ENCODE peak calls at places on chromosomes 5 and 9, in four cellular contexts. T is GM12878, D is A549, L is lower leg skin. K is an unnamed sample.

GRCh38 chr9:74096420-74096819 is 400.7 kb upstream of the RORB start:
- DNase-seq in T (no peak), L (no peak), D (no peak), K (no peak)

GRCh38 chr9:34590376-34591090 is 1.0 kb upstream of the CNTFR start:
- DNase-seq in L (peak), D (no peak), T (no peak), K (no peak)

GRCh38 chr9:136020206-136020605 is 59.0 kb upstream of the UBAC1 start:
- DNase-seq in D (no peak), T (no peak), L (peak), K (no peak)

GRCh38 chr5:102865510-102866314 is 110.6 kb downstream of the PAM start:
- DNase-seq in T (peak), D (peak), L (peak), K (peak)

GRCh38 chr9:8821910-8822666 is 1022.5 kb upstream of the DMAC1 start:
- DNase-seq in D (no peak), T (no peak), L (no peak), K (no peak)

GRCh38 chr5:90301248-90301647 is 108.3 kb downstream of the CETN3 start:
- DNase-seq in D (no peak), L (no peak), T (peak), K (no peak)

GRCh38 chr9:106203832-106204516 is 509.6 kb downstream of the TMEM38B start:
- DNase-seq in D (no peak), T (no peak), L (no peak), K (no peak)

GRCh38 chr5:17819786-17820185 is 185.5 kb downstream of the TAF11L14 start:
- DNase-seq in T (no peak), D (no peak), L (no peak), K (no peak)

GRCh38 chr5:62266573-62266972 is 39.4 kb upstream of the KIF2A start:
- DNase-seq in T (no peak), L (no peak), D (no peak), K (no peak)

GRCh38 chr9:6014668-6015270 is 655 bp downstream of the RANBP6 start:
- DNase-seq in L (no peak), D (peak), T (no peak), K (peak)

GRCh38 chr5:34686762-34687268 is 30.7 kb downstream of the RAI14 start:
- DNase-seq in T (no peak), D (peak), L (peak), K (peak)

GRCh38 chr9:2824564-2824963 is 19.3 kb downstream of the PUM3 start:
- DNase-seq in D (no peak), T (no peak), L (no peak), K (peak)

GRCh38 chr5:179872356-179873160 is 13.9 kb upstream of the MRNIP start:
- DNase-seq in L (no peak), T (no peak), D (no peak), K (no peak)

GRCh38 chr9:124133752-124134151 is 122.2 kb downstream of the LHX2 start:
- DNase-seq in L (peak), D (no peak), T (no peak), K (peak)

GRCh38 chr5:963310-963672 is 45.3 kb upstream of the NKD2 start:
- DNase-seq in T (no peak), L (no peak), D (no peak), K (no peak)

GRCh38 chr9:13358128-13358527 is 78.6 kb upstream of the MPDZ start:
- DNase-seq in D (no peak), T (no peak), L (no peak), K (no peak)

GRCh38 chr5:149572576-149573231 is 8.6 kb upstream of the ARHGEF37 start:
- DNase-seq in D (no peak), T (no peak), L (no peak), K (no peak)

GRCh38 chr5:118611332-118611945 is 376.9 kb downstream of the DTWD2 start:
- DNase-seq in T (no peak), L (no peak), D (peak), K (peak)

GRCh38 chr9:89356782-89357181 is 38.5 kb downstream of the SECISBP2 start:
- DNase-seq in L (peak), T (no peak), D (no peak), K (no peak)

GRCh38 chr5:120516799-120517198 is 52.7 kb downstream of the PRR16 start:
- DNase-seq in D (no peak), T (no peak), L (no peak), K (no peak)

GRCh38 chr5:175655411-175655810 is 2.5 kb upstream of the HRH2 start:
- DNase-seq in D (no peak), L (no peak), T (no peak), K (no peak)

GRCh38 chr5:1544294-1545010 is 20.7 kb upstream of the LPCAT1 start:
- DNase-seq in D (no peak), L (peak), T (no peak), K (peak)

GRCh38 chr9:128094166-128094949 is 26.3 kb downstream of the SLC25A25 start:
- DNase-seq in L (peak), D (peak), T (no peak), K (peak)
- TF ChIP-seq POLR2A in L (no peak), D (no peak), T (no peak), K (peak)

DNA sequence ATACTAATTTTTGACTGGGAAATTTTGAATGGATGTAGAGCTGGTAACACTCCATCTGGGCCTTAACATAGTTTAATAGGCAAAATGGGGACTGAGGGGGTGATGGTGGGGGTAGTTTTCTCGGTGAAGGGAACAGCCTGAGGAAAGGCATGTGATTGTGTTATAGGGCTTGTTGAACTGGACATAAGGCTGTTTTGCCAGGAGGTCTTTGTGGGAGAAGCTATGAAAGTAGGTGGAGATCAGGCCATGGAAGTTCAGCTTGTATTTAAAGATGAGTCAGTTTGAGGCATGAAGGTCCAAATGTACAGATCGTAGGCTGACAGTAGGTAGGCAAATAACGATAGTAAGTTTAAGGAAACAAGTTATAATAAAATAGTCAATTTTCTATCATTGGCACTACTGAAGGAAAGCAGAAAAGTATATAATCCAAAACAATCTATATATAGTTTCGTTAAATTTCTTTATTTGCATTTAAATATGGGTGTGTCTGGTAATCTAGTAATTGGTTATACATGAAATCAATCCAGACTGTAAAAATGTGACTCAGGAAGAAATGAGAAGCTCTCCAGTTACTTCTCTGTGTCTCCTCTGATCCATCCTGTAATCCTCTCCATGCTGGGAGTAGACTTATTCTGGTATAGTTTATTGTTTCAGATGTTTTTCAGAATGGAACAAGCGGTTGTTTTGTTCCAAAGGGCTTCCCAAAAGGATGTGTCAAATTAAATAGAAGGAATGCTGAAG is 2.8 kb downstream of the CSNK1G3 start:
- DNase-seq in D (no peak), L (no peak), T (no peak), K (no peak)
- TF ChIP-seq POLR2A in D (no peak), L (no peak), T (no peak), K (no peak)

GRCh38 chr5:68248896-68249295 is 33.3 kb downstream of the PIK3R1 start:
- DNase-seq in D (no peak), L (no peak), T (no peak), K (no peak)
- TF ChIP-seq POLR2A in D (no peak), L (no peak), T (no peak), K (no peak)

DNA sequence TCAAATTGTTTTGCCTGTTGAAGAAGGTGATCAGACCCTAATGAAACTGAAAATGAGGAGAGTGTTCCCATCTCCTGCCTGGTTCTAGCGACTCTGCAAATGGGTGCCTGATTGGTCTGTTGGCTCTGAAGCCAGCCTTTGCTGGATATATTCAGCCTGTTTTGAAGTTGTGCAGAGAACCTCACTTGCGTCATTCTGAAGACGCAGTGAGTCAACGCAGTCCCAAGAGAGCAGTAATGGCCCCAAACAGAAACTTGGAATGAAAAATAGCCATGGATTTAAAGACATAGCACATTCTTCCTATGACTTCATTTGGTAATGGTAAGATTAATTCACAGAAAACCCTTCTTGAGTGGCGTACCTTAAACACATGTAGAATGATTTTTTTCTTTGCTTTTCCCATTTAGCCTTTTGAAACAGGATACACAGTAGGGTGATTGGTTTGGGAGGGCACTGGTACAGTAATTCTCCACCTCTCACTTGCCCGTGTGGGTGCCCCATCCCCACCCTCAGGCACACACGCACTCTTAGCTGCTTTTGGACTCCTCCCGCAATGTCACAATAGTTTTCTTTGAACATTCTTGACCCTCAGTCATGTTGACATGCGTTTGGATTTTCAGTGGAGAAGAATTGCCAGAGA is 54.1 kb upstream of the ABL1 start:
- DNase-seq in D (peak), L (no peak), T (no peak), K (no peak)
- TF ChIP-seq POLR2A in D (no peak), L (no peak), T (no peak), K (no peak)

GRCh38 chr5:160311491-160312138 is 749 bp downstream of the CCNJL start:
- DNase-seq in D (no peak), L (no peak), T (no peak), K (peak)
- TF ChIP-seq POLR2A in D (no peak), L (no peak), T (no peak), K (no peak)

GRCh38 chr9:108271236-108271635 is 584.5 kb downstream of the ACTL7B start:
- DNase-seq in D (no peak), L (no peak), T (no peak), K (no peak)

GRCh38 chr9:108271646-108272349 is 584.0 kb downstream of the ACTL7B start:
- DNase-seq in L (no peak), D (peak), T (no peak), K (no peak)

GRCh38 chr9:108270041-108270440 is 585.7 kb downstream of the ACTL7B start:
- DNase-seq in T (no peak), D (no peak), L (no peak), K (no peak)

GRCh38 chr9:108273988-108274387 is 581.8 kb downstream of the ACTL7B start:
- DNase-seq in L (no peak), T (no peak), D (no peak), K (peak)

DNA sequence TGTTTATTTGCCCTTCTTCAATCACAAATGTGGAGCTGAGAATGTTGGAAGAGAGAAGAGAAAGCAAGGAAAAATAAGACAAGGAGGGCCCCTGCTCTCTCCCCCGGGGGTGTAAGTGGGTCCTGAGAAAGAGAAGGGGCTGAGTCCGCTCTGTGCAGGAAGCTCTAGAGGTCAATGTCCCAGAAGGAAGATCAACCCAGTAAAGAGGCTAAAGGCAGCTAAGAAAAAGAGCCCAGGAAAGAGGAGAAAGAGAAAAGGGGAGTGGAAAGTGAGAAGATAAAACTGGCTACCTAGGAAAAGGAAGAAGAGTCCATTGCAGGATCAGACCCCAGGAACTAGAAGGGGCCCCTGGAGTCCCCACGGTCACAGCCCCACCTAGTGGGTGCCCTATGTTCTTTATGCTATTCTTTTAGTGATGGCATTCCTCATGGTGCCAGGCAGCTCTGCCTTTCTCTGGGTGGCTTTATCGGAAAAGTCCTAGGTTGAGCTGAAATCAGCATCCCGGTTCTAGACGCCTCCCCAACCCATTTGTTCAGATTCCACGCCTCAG is 583.4 kb downstream of the ACTL7B start:
- DNase-seq in T (no peak), L (no peak), D (peak), K (peak)
- TF ChIP-seq POLR2A in T (no peak), L (no peak), D (no peak), K (no peak)

K was measured in erythroblast.